ENCODE peak calls at places on chromosomes 2 and 18, in six cellular contexts. X, J, V, U, O and S are unnamed samples. For H3K4me1, the result is how much of the 10 kb centered on the place peaks cover.

GRCh38 chr2:40244251-40245010 is 207.5 kb downstream of the SLC8A1 start:
- DNase-seq in X (no peak), J (peak), V (peak), U (no peak), O (peak), S (peak)

GRCh38 chr2:181891966-181892794 is 650 bp downstream of the ITPRID2 start:
- DNase-seq in X (peak), J (peak), V (peak), U (peak), O (peak), S (peak)

GRCh38 chr2:37389984-37390765 is 45.7 kb downstream of the QPCT start:
- DNase-seq in X (no peak), J (no peak), V (peak), U (no peak), O (no peak), S (no peak)

GRCh38 chr2:7707723-7708122 is 790.5 kb downstream of the RNF144A start:
- DNase-seq in X (no peak), J (no peak), V (peak), U (no peak), O (no peak), S (no peak)

GRCh38 chr18:60910534-60910933 is 422.7 kb upstream of the CDH20 start:
- DNase-seq in X (no peak), J (no peak), V (no peak), U (no peak), O (no peak), S (no peak)

GRCh38 chr2:64661770-64662169 is 8.1 kb upstream of the SERTAD2 start:
- DNase-seq in X (no peak), J (no peak), V (no peak), U (no peak), O (no peak), S (no peak)

GRCh38 chr2:191746306-191746705 is 68.4 kb downstream of the NABP1 start:
- DNase-seq in X (no peak), J (no peak), V (no peak), U (no peak), O (no peak), S (no peak)

GRCh38 chr2:234031207-234031606 is 19.3 kb upstream of the SPP2 start:
- DNase-seq in X (no peak), J (no peak), V (no peak), U (no peak), O (no peak), S (no peak)

GRCh38 chr18:22106536-22107292 is 62.7 kb upstream of the GATA6 start:
- DNase-seq in X (no peak), J (no peak), V (no peak), U (no peak), O (no peak), S (no peak)

GRCh38 chr2:194985258-194985657 is 671.8 kb upstream of the SLC39A10 start:
- DNase-seq in X (no peak), J (no peak), V (no peak), U (no peak), O (no peak), S (no peak)

GRCh38 chr2:54814367-54815155 is 91.1 kb downstream of the EML6 start:
- DNase-seq in X (no peak), J (no peak), V (no peak), U (no peak), O (no peak), S (no peak)

GRCh38 chr2:213089438-213089837 is 62.0 kb downstream of the IKZF2 start:
- DNase-seq in X (no peak), J (no peak), V (no peak), U (no peak), O (no peak), S (no peak)

GRCh38 chr2:159617651-159618050 is 1.3 kb upstream of the BAZ2B start:
- DNase-seq in X (no peak), J (no peak), V (no peak), U (no peak), O (no peak), S (no peak)

GRCh38 chr2:120419073-120419472 is 73.1 kb downstream of the INHBB start:
- DNase-seq in X (peak), J (peak), V (no peak), U (no peak), O (no peak), S (no peak)

GRCh38 chr18:48948112-48949050 is 2.4 kb downstream of the SMAD7 start:
- DNase-seq in X (no peak), J (no peak), V (no peak), U (peak), O (peak), S (no peak)

GRCh38 chr2:105364436-105365139 is 27.2 kb downstream of the C2orf49 start:
- DNase-seq in X (no peak), J (no peak), V (no peak), U (no peak), O (no peak), S (no peak)

GRCh38 chr2:75787532-75788132 is 76.9 kb upstream of the GCFC2 start:
- DNase-seq in X (no peak), J (no peak), V (no peak), U (no peak), O (no peak), S (no peak)

GRCh38 chr2:99554238-99554637 is 64.4 kb upstream of the REV1 start:
- DNase-seq in X (no peak), J (no peak), V (no peak), U (no peak), O (no peak), S (no peak)
- H3K4me1 ChIP-seq in X (under half), J (under half), V (under half), U (under half), O (under half), S (under half)

GRCh38 chr2:108189316-108189715 is 50.5 kb upstream of the SULT1C3 start:
- DNase-seq in X (no peak), J (no peak), V (no peak), U (no peak), O (no peak), S (no peak)

GRCh38 chr2:108195133-108195439 is 44.7 kb upstream of the SULT1C3 start:
- DNase-seq in X (no peak), J (no peak), V (no peak), U (no peak), O (no peak), S (no peak)

GRCh38 chr2:108199726-108200125 is 40.0 kb upstream of the SULT1C3 start:
- DNase-seq in X (no peak), J (no peak), V (no peak), U (no peak), O (no peak), S (no peak)

GRCh38 chr2:108193251-108193650 is 46.5 kb upstream of the SULT1C3 start:
- DNase-seq in X (no peak), J (no peak), V (no peak), U (no peak), O (no peak), S (no peak)

DNA sequence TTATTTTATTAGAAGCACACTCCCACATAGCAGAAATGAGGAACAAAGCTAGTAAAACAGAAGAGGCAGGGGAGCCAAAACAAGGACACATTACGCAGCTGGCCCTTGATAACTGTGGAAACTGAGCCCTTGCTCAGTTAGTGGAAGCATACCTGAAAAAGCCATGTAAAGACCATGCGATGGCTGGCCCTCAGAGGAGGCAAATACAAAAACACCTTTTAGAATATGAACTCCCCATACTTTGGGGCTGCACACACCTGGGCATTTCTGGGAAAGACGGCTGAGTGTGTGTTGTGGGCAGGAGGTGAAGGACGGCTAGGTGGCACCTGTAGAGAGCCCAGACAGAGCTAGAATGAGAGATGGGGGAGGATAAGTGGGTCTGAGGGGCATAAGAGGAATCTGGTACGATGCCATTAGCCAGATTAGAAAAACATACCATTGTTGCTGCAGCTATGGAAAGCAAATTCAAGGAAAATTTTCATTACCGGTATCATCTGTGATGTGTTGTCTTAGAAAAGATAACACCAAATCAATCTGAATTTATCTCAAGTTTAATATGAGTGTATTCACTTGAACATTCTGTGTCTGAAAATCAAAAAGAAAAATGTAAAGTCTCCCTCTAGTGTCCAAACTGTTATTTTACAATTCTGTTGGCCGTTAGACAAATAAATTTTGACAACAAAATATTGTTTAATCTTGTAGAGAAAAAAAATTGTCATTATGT is 45.2 kb upstream of the SULT1C3 start:
- DNase-seq in X (no peak), J (no peak), V (no peak), U (no peak), O (no peak), S (no peak)
- TF ChIP-seq CTCF in X (no peak), J (peak), V (peak), U (no peak), O (peak), S (peak)

GRCh38 chr18:51339866-51340265 is 142.4 kb upstream of the MEX3C start:
- DNase-seq in X (no peak), J (no peak), V (no peak), U (no peak), O (no peak), S (no peak)
- H3K4me1 ChIP-seq in X (under half), J (under half), V (under half), U (under half), O (under half), S (under half)

DNA sequence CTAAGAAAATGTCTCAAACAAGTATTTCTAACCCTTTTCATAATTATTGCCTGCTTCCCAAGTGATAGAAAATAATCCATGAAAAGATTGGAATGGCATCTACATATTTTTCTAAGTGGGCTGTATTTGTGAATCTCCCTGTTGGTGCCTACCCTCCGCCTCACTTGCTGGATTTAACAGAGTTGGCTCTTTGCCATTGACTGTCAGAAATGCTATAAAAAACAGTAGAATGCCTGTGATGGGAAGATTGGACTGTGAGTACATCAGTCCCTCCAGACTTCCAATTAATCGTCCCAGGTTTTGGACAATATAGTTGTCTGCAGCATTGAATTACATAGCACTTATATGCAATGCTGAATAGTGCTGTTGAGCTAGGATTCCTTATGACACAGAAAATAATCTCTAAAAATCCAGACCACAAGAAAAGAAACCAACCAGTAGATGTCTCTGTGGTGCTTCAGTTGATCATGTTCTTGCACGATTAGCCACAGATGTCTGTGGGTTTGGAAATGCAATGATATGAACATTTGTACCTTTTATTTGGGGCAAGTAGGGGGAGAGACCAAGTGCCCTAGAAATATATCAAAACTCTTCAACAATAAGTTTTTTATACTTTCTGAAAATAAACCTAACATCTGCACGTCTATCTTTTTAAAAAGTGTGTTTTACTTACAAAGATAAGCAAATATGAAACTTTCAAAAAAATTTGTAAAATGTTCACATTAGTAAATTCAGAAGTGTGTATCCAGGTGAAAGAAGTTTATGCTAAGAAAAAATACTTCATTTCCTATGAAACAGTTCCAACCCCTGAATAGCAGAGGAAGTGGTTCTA is 88.5 kb downstream of the DYNAP start:
- DNase-seq in X (no peak), J (no peak), V (peak), U (no peak), O (no peak), S (no peak)
- TF ChIP-seq CTCF in X (no peak), J (peak), V (peak), U (no peak), O (no peak), S (peak)

GRCh38 chr2:20541651-20542050 is 94.8 kb downstream of the RHOB start:
- DNase-seq in X (no peak), J (no peak), V (no peak), U (peak), O (no peak), S (no peak)

GRCh38 chr2:20541305-20541640 is 94.4 kb downstream of the RHOB start:
- DNase-seq in X (no peak), J (no peak), V (no peak), U (peak), O (no peak), S (no peak)

GRCh38 chr2:20539776-20540586 is 93.1 kb downstream of the RHOB start:
- DNase-seq in X (no peak), J (no peak), V (no peak), U (peak), O (peak), S (no peak)

GRCh38 chr2:20539133-20539719 is 92.4 kb downstream of the RHOB start:
- DNase-seq in X (no peak), J (no peak), V (no peak), U (no peak), O (peak), S (no peak)

DNA sequence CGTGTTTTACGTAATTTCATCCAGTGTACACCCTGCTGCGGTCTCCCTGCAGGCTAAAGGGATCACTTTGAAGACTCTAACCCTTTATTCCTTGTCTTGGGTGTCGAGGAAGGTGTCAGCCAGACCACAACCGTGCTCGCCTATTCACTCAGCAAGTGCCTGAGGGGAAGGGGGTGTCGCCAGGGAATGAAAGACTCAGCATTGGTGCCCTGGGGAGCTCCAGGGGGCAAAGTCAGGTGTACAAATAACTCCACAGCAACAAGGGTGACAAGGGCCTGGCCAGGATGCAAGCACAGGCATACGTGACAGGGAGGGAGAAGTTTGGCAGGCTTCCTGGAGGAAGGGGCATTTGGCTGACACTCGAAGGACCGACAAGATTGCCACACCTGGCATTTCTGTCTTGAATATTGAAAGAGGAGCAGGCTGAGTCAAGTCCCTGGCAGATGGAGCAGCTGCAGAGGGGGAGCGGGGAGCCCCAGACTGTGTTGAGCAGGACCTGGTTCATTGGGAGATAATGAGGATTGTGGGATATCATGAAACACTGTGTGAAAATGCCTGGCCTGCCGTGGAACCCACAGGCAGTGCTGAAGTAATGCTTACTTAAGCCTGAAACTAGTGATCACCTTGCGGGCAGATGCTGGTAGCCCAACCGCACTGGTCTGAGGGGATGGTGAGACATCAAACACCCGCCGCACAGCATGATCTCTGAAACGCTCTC is 93.9 kb downstream of the RHOB start:
- DNase-seq in X (no peak), J (no peak), V (no peak), U (peak), O (no peak), S (no peak)
- H3K4me1 ChIP-seq in X (under half), J (under half), V (under half), U (under half), O (half or more), S (under half)

DNA sequence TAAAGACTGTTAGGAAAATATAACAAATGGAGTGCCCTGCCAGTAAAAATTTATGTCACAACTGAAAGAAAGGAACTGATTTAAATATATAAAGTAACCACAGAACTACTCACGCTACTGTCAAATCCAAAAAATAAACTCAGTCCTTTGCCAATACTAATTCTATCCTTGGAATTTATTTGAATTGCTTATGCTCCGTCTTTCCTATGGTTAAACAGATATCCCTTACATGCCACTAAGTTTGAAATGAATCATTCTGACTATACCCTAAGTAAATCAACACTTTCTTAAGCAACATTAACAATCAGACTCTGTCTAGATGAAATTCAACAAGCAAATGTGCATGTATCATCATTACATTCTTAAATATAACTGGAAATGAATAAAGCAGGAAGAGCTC is 9.8 kb downstream of the HNRNPLL start:
- DNase-seq in X (no peak), J (no peak), V (no peak), U (no peak), O (no peak), S (no peak)
- TF ChIP-seq CTCF in X (no peak), J (no peak), V (no peak), U (no peak), O (no peak), S (no peak)

GRCh38 chr2:111705711-111706323 is 178.2 kb downstream of the ANAPC1 start:
- DNase-seq in X (no peak), J (no peak), V (peak), U (no peak), O (no peak), S (no peak)

GRCh38 chr2:111704246-111704645 is 179.7 kb downstream of the ANAPC1 start:
- DNase-seq in X (no peak), J (no peak), V (peak), U (no peak), O (no peak), S (peak)

GRCh38 chr2:111703759-111704158 is 180.2 kb downstream of the ANAPC1 start:
- DNase-seq in X (no peak), J (no peak), V (no peak), U (no peak), O (peak), S (peak)

GRCh38 chr2:111706481-111707001 is 177.5 kb downstream of the ANAPC1 start:
- DNase-seq in X (no peak), J (no peak), V (no peak), U (no peak), O (no peak), S (peak)

DNA sequence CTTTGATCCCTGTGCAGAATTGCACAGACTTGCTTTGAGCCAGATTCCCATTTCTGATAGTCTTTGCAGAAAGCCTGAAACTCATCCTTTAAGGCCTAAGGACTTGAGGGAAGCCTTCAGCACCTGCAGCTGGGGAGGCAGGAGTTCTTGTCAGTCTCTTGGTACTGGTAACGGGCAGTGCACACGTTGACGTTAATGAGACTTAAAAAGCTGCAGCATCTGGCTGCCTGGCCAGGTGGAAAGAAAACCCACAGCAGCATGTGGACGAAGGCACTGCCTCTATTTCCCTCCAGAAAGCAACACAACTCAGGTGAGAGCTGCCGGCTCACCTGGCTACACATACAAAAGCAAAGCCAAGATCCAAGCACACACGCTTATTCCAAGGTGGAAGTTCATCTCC is 178.8 kb downstream of the ANAPC1 start:
- DNase-seq in X (no peak), J (no peak), V (no peak), U (no peak), O (no peak), S (no peak)
- H3K4me1 ChIP-seq in X (under half), J (under half), V (under half), U (under half), O (under half), S (under half)

DNA sequence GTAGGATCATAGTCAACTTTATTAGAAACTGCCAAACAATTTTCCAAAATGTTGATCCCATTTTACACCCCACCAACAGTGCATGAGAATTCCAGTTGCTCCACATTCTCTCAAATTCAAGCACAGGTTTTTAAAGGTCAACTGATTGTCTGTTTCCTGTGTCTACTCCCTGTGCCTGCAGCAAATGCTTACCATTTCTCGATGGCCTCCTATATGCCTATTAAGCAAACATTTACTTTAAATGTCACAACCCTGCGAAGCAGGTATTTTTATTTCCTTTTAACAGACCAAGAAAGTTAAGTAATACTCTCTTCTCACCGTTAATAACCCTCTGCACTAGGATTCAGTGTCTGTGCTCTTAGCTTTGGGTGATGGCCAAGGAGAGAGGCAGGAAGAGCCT is 163.8 kb upstream of the EPB41L3 start:
- DNase-seq in X (no peak), J (no peak), V (no peak), U (no peak), O (no peak), S (no peak)
- TF ChIP-seq CTCF in X (no peak), J (no peak), V (no peak), U (no peak), O (no peak), S (no peak)